ENCODE peak calls at places on chromosomes 16 and 17, in four cellular contexts. M is heart left ventricle, K is IMR-90, C is left ventricle myocardium inferior. R is an unnamed sample.

GRCh38 chr16:82660966-82661365 is 34.2 kb downstream of the CDH13 start:
- DNase-seq in M (no peak), K (no peak), C (no peak), R (no peak)

GRCh38 chr17:44972953-44973352 is 4.8 kb upstream of the C1QL1 start:
- DNase-seq in M (no peak), K (peak; percentile 31), C (no peak), R (no peak)

GRCh38 chr16:62041401-62041800 is 5.2 kb upstream of the CDH8 start:
- DNase-seq in M (no peak), K (no peak), C (no peak), R (peak; percentile 2)

GRCh38 chr17:57451126-57451690 is 194.9 kb downstream of the MSI2 start:
- DNase-seq in M (no peak), K (no peak), C (no peak), R (no peak)

GRCh38 chr16:30484887-30485286 is 12.3 kb downstream of the ITGAL start:
- DNase-seq in M (no peak), K (no peak), C (no peak), R (no peak)

GRCh38 chr16:74575175-74575804 is 31.6 kb downstream of the GLG1 start:
- DNase-seq in M (no peak), K (no peak), C (no peak), R (no peak)

GRCh38 chr16:65936096-65936495 is 430.4 kb upstream of the CDH5 start:
- DNase-seq in M (no peak), K (peak; percentile 40), C (no peak), R (no peak)

GRCh38 chr17:40122944-40123810 is 1.4 kb downstream of the MSL1 start:
- DNase-seq in M (peak; percentile 54), K (peak; percentile 30), C (peak; percentile 45), R (peak; percentile 77)

GRCh38 chr17:49438885-49439284 is 24.2 kb upstream of the PHB1 start:
- DNase-seq in M (no peak), K (no peak), C (no peak), R (no peak)

GRCh38 chr16:61681124-61681523 is 355.1 kb downstream of the CDH8 start:
- DNase-seq in M (no peak), K (no peak), C (no peak), R (no peak)

GRCh38 chr17:38703742-38704644 is 1.1 kb upstream of the MLLT6 start:
- DNase-seq in M (peak; percentile 75), K (no peak), C (peak; percentile 84), R (peak; percentile 58)

GRCh38 chr17:75875940-75876189 is 2.5 kb downstream of the TRIM47 start:
- DNase-seq in M (no peak), K (no peak), C (no peak), R (no peak)

GRCh38 chr17:48215583-48216139 is 108.1 kb downstream of the SNX11 start:
- DNase-seq in M (no peak), K (peak; percentile 28), C (no peak), R (no peak)

GRCh38 chr17:33871720-33872535 is 383.2 kb upstream of the CCL2 start:
- DNase-seq in M (no peak), K (no peak), C (no peak), R (no peak)

GRCh38 chr17:35740997-35741931 is 9.8 kb downstream of the RASL10B start:
- DNase-seq in M (no peak), K (no peak), C (no peak), R (no peak)

GRCh38 chr17:63506627-63507026 is 16.5 kb upstream of the KCNH6 start:
- DNase-seq in M (no peak), K (no peak), C (no peak), R (no peak)

GRCh38 chr17:27466748-27467375 is 10.6 kb downstream of the KSR1 start:
- DNase-seq in M (peak; percentile 26), K (no peak), C (no peak), R (no peak)

GRCh38 chr16:27703121-27703520 is 153.2 kb downstream of the KATNIP start:
- DNase-seq in M (no peak), K (no peak), C (no peak), R (no peak)

GRCh38 chr17:65359016-65359415 is 202.4 kb downstream of the AXIN2 start:
- DNase-seq in M (no peak), K (peak; percentile 84), C (no peak), R (peak; percentile 56)

DNA sequence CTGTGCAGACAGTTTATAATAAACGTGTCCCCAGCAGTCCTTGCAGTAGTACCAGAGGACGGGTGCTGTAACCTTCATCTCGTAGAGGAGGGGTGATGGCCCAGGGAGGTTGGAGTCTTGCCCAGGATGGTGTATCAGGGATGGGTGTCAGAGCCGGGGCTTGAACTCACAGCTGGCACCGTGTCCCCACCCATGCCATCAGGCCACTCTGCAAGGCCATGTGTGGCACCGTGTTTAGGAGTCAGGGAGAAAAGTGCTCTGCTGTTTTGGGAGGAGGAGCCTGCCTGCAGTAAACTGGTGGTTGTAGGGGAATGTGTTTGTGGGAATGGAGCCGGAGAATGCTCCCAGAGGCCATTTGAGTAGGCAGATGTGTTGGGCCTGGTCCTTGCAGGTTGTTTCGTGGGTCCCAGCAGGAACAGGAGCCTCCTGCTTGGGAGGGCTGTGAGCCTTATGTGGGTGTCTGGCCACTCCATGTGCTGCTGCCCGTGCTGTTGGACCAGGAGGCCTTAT is 1.7 kb downstream of the ADORA2B start:
- DNase-seq in M (no peak), K (no peak), C (no peak), R (no peak)
- H3K4me3 ChIP-seq in M (no peak overlapping the region), K (peak overlapping the region; percentile 73), C (peak overlapping the region; percentile 75), R (peak overlapping the region; percentile 87)

GRCh38 chr17:74213897-74214386 is 571 bp downstream of the TTYH2 start:
- DNase-seq in M (peak; percentile 57), K (no peak), C (peak; percentile 44), R (no peak)
- H3K4me3 ChIP-seq in M (peak overlapping the region; percentile 75), K (no peak overlapping the region), C (peak overlapping the region; percentile 72), R (no peak overlapping the region)

GRCh38 chr17:58665946-58666857 is 25.6 kb downstream of the TEX14 start:
- DNase-seq in M (no peak), K (no peak), C (no peak), R (no peak)
- H3K4me3 ChIP-seq in M (no peak overlapping the region), K (no peak overlapping the region), C (peak overlapping the region; percentile 36), R (no peak overlapping the region)

GRCh38 chr17:31175237-31175636 is 80.5 kb downstream of the NF1 start:
- DNase-seq in M (no peak), K (no peak), C (no peak), R (no peak)
- H3K4me3 ChIP-seq in M (no peak overlapping the region), K (no peak overlapping the region), C (no peak overlapping the region), R (no peak overlapping the region)

GRCh38 chr16:68387301-68387700 is 61.0 kb downstream of the SMPD3 start:
- DNase-seq in M (no peak), K (no peak), C (no peak), R (no peak)

GRCh38 chr16:68385371-68385770 is 62.9 kb downstream of the SMPD3 start:
- DNase-seq in M (no peak), K (no peak), C (no peak), R (no peak)

GRCh38 chr16:68386628-68387027 is 61.7 kb downstream of the SMPD3 start:
- DNase-seq in M (no peak), K (no peak), C (no peak), R (no peak)

GRCh38 chr16:68388124-68388523 is 60.2 kb downstream of the SMPD3 start:
- DNase-seq in M (no peak), K (no peak), C (no peak), R (no peak)

GRCh38 chr16:68389006-68389405 is 59.3 kb downstream of the SMPD3 start:
- DNase-seq in M (no peak), K (no peak), C (no peak), R (no peak)
- H3K4me3 ChIP-seq in M (no peak overlapping the region), K (no peak overlapping the region), C (no peak overlapping the region), R (no peak overlapping the region)

DNA sequence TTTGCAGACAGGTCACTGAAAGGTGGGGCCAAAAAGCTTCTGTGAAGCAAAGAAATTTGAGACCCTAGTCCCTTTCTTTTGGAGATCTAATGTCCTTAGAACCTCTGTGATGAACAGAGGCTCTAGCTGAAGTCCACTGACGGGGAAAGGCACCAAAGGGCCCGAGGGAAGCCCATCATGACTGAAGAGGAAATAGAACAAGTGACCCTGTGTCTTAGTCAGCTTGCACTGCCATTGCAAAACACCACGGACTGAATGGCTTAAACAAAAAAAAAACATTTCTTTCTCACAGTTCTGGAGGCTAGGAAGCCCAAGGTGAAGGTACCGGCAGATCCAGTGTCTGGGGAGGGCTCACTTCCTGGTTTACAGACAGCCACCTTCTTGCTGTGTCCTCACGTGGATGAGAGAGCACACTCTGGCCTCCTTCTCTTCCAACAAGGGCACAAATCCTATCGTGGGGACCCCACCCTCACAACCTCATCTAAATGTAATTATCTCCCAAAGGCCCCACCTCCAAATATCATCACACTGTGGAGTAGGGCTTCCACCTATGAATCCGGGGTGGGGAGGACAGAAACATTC is 24.3 kb upstream of the ASGR2 start:
- DNase-seq in M (no peak), K (no peak), C (no peak), R (no peak)
- H3K4me3 ChIP-seq in M (no peak overlapping the region), K (no peak overlapping the region), C (no peak overlapping the region), R (no peak overlapping the region)

R was measured in adipocyte.